ENCODE peak calls at places on chromosomes 1 and 21, in six cellular contexts. One of them, this sample, is unnamed.

GRCh38 chr1:228102791-228103620 is at the start of gene C1orf35:
- DNase-seq in KG1: peak; percentile 91
- DNase-seq in astrocyte of the spinal cord: peak; percentile 92
- DNase-seq in left cardiac atrium: peak; percentile 96
- DNase-seq in RKO: peak; percentile 94
- DNase-seq in prostate gland: peak; percentile 88
- DNase-seq in this sample: peak; percentile 96

GRCh38 chr1:193827516-193827915 is 641.1 kb upstream of the B3GALT2 start:
- DNase-seq in KG1: no peak
- DNase-seq in astrocyte of the spinal cord: no peak
- DNase-seq in left cardiac atrium: no peak
- DNase-seq in RKO: no peak
- DNase-seq in prostate gland: no peak
- DNase-seq in this sample: no peak

GRCh38 chr1:176009951-176010350 is 197.1 kb downstream of the COP1 start:
- DNase-seq in KG1: no peak
- DNase-seq in astrocyte of the spinal cord: no peak
- DNase-seq in left cardiac atrium: no peak
- DNase-seq in RKO: no peak
- DNase-seq in prostate gland: no peak
- DNase-seq in this sample: no peak

GRCh38 chr21:31298618-31299269 is 45.3 kb downstream of the TIAM1 start:
- DNase-seq in KG1: no peak
- DNase-seq in astrocyte of the spinal cord: peak; percentile 76
- DNase-seq in left cardiac atrium: no peak
- DNase-seq in RKO: no peak
- DNase-seq in prostate gland: no peak
- DNase-seq in this sample: no peak

GRCh38 chr1:111938123-111938522 is 51.3 kb downstream of the KCND3 start:
- DNase-seq in KG1: no peak
- DNase-seq in astrocyte of the spinal cord: no peak
- DNase-seq in left cardiac atrium: no peak
- DNase-seq in RKO: no peak
- DNase-seq in prostate gland: no peak
- DNase-seq in this sample: no peak

GRCh38 chr1:96992871-96993270 is 271.3 kb downstream of the PTBP2 start:
- DNase-seq in KG1: no peak
- DNase-seq in astrocyte of the spinal cord: peak; percentile 44
- DNase-seq in left cardiac atrium: no peak
- DNase-seq in RKO: no peak
- DNase-seq in prostate gland: no peak
- DNase-seq in this sample: no peak

GRCh38 chr1:180953791-180954721 is 41.4 kb downstream of the KIAA1614 start:
- DNase-seq in KG1: no peak
- DNase-seq in astrocyte of the spinal cord: peak; percentile 43
- DNase-seq in left cardiac atrium: peak; percentile 81
- DNase-seq in RKO: peak; percentile 76
- DNase-seq in prostate gland: peak; percentile 22
- DNase-seq in this sample: peak; percentile 31

GRCh38 chr1:91569411-91570104 is 68.9 kb downstream of the CDC7 start:
- DNase-seq in KG1: no peak
- DNase-seq in astrocyte of the spinal cord: peak; percentile 83
- DNase-seq in left cardiac atrium: peak; percentile 91
- DNase-seq in RKO: peak; percentile 60
- DNase-seq in prostate gland: no peak
- DNase-seq in this sample: no peak

GRCh38 chr1:96882096-96882495 is 160.5 kb downstream of the PTBP2 start:
- DNase-seq in KG1: no peak
- DNase-seq in astrocyte of the spinal cord: peak; percentile 5
- DNase-seq in left cardiac atrium: no peak
- DNase-seq in RKO: no peak
- DNase-seq in prostate gland: no peak
- DNase-seq in this sample: no peak

GRCh38 chr21:27725916-27726315 is 759.0 kb upstream of the ADAMTS5 start:
- DNase-seq in KG1: no peak
- DNase-seq in astrocyte of the spinal cord: peak; percentile 4
- DNase-seq in left cardiac atrium: no peak
- DNase-seq in RKO: no peak
- DNase-seq in prostate gland: no peak
- DNase-seq in this sample: no peak

GRCh38 chr21:41977034-41977950 is 23.5 kb upstream of the C2CD2 start:
- DNase-seq in KG1: no peak
- DNase-seq in astrocyte of the spinal cord: no peak
- DNase-seq in left cardiac atrium: no peak
- DNase-seq in RKO: no peak
- DNase-seq in prostate gland: no peak
- DNase-seq in this sample: no peak

GRCh38 chr1:242872521-242872920 is 348.0 kb upstream of the PLD5 start:
- DNase-seq in KG1: no peak
- DNase-seq in astrocyte of the spinal cord: no peak
- DNase-seq in left cardiac atrium: no peak
- DNase-seq in RKO: no peak
- DNase-seq in prostate gland: no peak
- DNase-seq in this sample: no peak

GRCh38 chr1:206766251-206766856 is 4.2 kb upstream of the IL19 start:
- DNase-seq in KG1: peak; percentile 42
- DNase-seq in astrocyte of the spinal cord: peak; percentile 95
- DNase-seq in left cardiac atrium: peak; percentile 43
- DNase-seq in RKO: no peak
- DNase-seq in prostate gland: peak; percentile 13
- DNase-seq in this sample: no peak

GRCh38 chr1:171141336-171142051 is 43.6 kb upstream of the FMO2 start:
- DNase-seq in KG1: no peak
- DNase-seq in astrocyte of the spinal cord: peak; percentile 96
- DNase-seq in left cardiac atrium: peak; percentile 52
- DNase-seq in RKO: no peak
- DNase-seq in prostate gland: no peak
- DNase-seq in this sample: no peak

GRCh38 chr1:58249371-58249728 is 297.2 kb downstream of the OMA1 start:
- DNase-seq in KG1: no peak
- DNase-seq in astrocyte of the spinal cord: no peak
- DNase-seq in left cardiac atrium: no peak
- DNase-seq in RKO: no peak
- DNase-seq in prostate gland: no peak
- DNase-seq in this sample: no peak

GRCh38 chr1:145985502-145986439 is 10.6 kb downstream of the TXNIP start:
- DNase-seq in KG1: no peak
- DNase-seq in astrocyte of the spinal cord: peak; percentile 55
- DNase-seq in left cardiac atrium: peak; percentile 56
- DNase-seq in RKO: peak; percentile 63
- DNase-seq in prostate gland: no peak
- DNase-seq in this sample: no peak

GRCh38 chr21:37965088-37965805 is 49.0 kb upstream of the KCNJ6 start:
- DNase-seq in KG1: no peak
- DNase-seq in astrocyte of the spinal cord: no peak
- DNase-seq in left cardiac atrium: no peak
- DNase-seq in RKO: no peak
- DNase-seq in prostate gland: no peak
- DNase-seq in this sample: no peak

GRCh38 chr1:212782422-212783154 is 9.0 kb downstream of the NSL1 start:
- DNase-seq in KG1: no peak
- DNase-seq in astrocyte of the spinal cord: peak; percentile 62
- DNase-seq in left cardiac atrium: no peak
- DNase-seq in RKO: peak; percentile 68
- DNase-seq in prostate gland: no peak
- DNase-seq in this sample: no peak

GRCh38 chr1:107153033-107153432 is 12.2 kb downstream of the NTNG1 start:
- DNase-seq in KG1: no peak
- DNase-seq in astrocyte of the spinal cord: peak; percentile 17
- DNase-seq in left cardiac atrium: no peak
- DNase-seq in RKO: peak; percentile 18
- DNase-seq in prostate gland: no peak
- DNase-seq in this sample: no peak

GRCh38 chr1:15386128-15386824 is 23.4 kb upstream of the EFHD2 start:
- DNase-seq in KG1: no peak
- DNase-seq in astrocyte of the spinal cord: no peak
- DNase-seq in left cardiac atrium: no peak
- DNase-seq in RKO: no peak
- DNase-seq in prostate gland: no peak
- DNase-seq in this sample: no peak

GRCh38 chr21:42469272-42469671 is 26.8 kb downstream of the RSPH1 start:
- DNase-seq in KG1: no peak
- DNase-seq in astrocyte of the spinal cord: no peak
- DNase-seq in left cardiac atrium: no peak
- DNase-seq in RKO: no peak
- DNase-seq in prostate gland: no peak
- DNase-seq in this sample: no peak

GRCh38 chr1:184033136-184033469 is 4.4 kb downstream of the COLGALT2 start:
- DNase-seq in KG1: no peak
- DNase-seq in astrocyte of the spinal cord: no peak
- DNase-seq in left cardiac atrium: no peak
- DNase-seq in RKO: no peak
- DNase-seq in prostate gland: no peak
- DNase-seq in this sample: no peak

GRCh38 chr21:34082769-34083168 is 9.4 kb downstream of the MRPS6 start:
- DNase-seq in KG1: no peak
- DNase-seq in astrocyte of the spinal cord: no peak
- DNase-seq in left cardiac atrium: no peak
- DNase-seq in RKO: no peak
- DNase-seq in prostate gland: no peak
- DNase-seq in this sample: no peak

GRCh38 chr1:25232866-25233784 is 823 bp upstream of the SYF2 start:
- DNase-seq in KG1: peak; percentile 36
- DNase-seq in astrocyte of the spinal cord: peak; percentile 84
- DNase-seq in left cardiac atrium: peak; percentile 90
- DNase-seq in RKO: peak; percentile 91
- DNase-seq in prostate gland: peak; percentile 53
- DNase-seq in this sample: peak; percentile 72

GRCh38 chr1:30809514-30810263 is 52.1 kb upstream of the LAPTM5 start:
- DNase-seq in KG1: no peak
- DNase-seq in astrocyte of the spinal cord: peak; percentile 85
- DNase-seq in left cardiac atrium: no peak
- DNase-seq in RKO: peak; percentile 59
- DNase-seq in prostate gland: no peak
- DNase-seq in this sample: no peak

GRCh38 chr21:45766055-45766454 is 122.5 kb downstream of the PCBP3 start:
- DNase-seq in KG1: no peak
- DNase-seq in astrocyte of the spinal cord: no peak
- DNase-seq in left cardiac atrium: no peak
- DNase-seq in RKO: no peak
- DNase-seq in prostate gland: no peak
- DNase-seq in this sample: no peak

GRCh38 chr1:33182452-33182851 is 609 bp upstream of the TRIM62 start:
- DNase-seq in KG1: no peak
- DNase-seq in astrocyte of the spinal cord: no peak
- DNase-seq in left cardiac atrium: no peak
- DNase-seq in RKO: no peak
- DNase-seq in prostate gland: peak; percentile 35
- DNase-seq in this sample: no peak

GRCh38 chr1:22317920-22318243 is 133.8 kb upstream of the ZBTB40 start:
- DNase-seq in KG1: no peak
- DNase-seq in astrocyte of the spinal cord: no peak
- DNase-seq in left cardiac atrium: no peak
- DNase-seq in RKO: no peak
- DNase-seq in prostate gland: no peak
- DNase-seq in this sample: no peak

GRCh38 chr1:9838946-9839345 is 15.2 kb upstream of the CLSTN1 start:
- DNase-seq in KG1: no peak
- DNase-seq in astrocyte of the spinal cord: no peak
- DNase-seq in left cardiac atrium: no peak
- DNase-seq in RKO: no peak
- DNase-seq in prostate gland: no peak
- DNase-seq in this sample: peak; percentile 7

GRCh38 chr1:93980320-93980744 is 71.1 kb upstream of the GCLM start:
- DNase-seq in KG1: no peak
- DNase-seq in astrocyte of the spinal cord: no peak
- DNase-seq in left cardiac atrium: no peak
- DNase-seq in RKO: peak; percentile 14
- DNase-seq in prostate gland: no peak
- DNase-seq in this sample: peak; percentile 45

GRCh38 chr1:27862671-27863551 is 9.4 kb upstream of the THEMIS2 start:
- DNase-seq in KG1: peak; percentile 49
- DNase-seq in astrocyte of the spinal cord: peak; percentile 96
- DNase-seq in left cardiac atrium: peak; percentile 70
- DNase-seq in RKO: peak; percentile 93
- DNase-seq in prostate gland: no peak
- DNase-seq in this sample: no peak

GRCh38 chr1:38962560-38962959 is 20.9 kb upstream of the RHBDL2 start:
- DNase-seq in KG1: no peak
- DNase-seq in astrocyte of the spinal cord: no peak
- DNase-seq in left cardiac atrium: no peak
- DNase-seq in RKO: no peak
- DNase-seq in prostate gland: no peak
- DNase-seq in this sample: no peak

GRCh38 chr21:37266515-37267221 is 466 bp downstream of the VPS26C start:
- DNase-seq in KG1: peak; percentile 40
- DNase-seq in astrocyte of the spinal cord: peak; percentile 36
- DNase-seq in left cardiac atrium: no peak
- DNase-seq in RKO: peak; percentile 40
- DNase-seq in prostate gland: no peak
- DNase-seq in this sample: peak; percentile 67

GRCh38 chr1:15110867-15111230 is 42.7 kb upstream of the TMEM51 start:
- DNase-seq in KG1: no peak
- DNase-seq in astrocyte of the spinal cord: no peak
- DNase-seq in left cardiac atrium: no peak
- DNase-seq in RKO: no peak
- DNase-seq in prostate gland: no peak
- DNase-seq in this sample: peak; percentile 53

GRCh38 chr1:198656500-198656932 is 17.7 kb downstream of the PTPRC start:
- DNase-seq in KG1: peak; percentile 55
- DNase-seq in astrocyte of the spinal cord: no peak
- DNase-seq in left cardiac atrium: peak; percentile 34
- DNase-seq in RKO: no peak
- DNase-seq in prostate gland: peak; percentile 89
- DNase-seq in this sample: no peak

GRCh38 chr1:41840592-41841246 is 78.0 kb downstream of the HIVEP3 start:
- DNase-seq in KG1: no peak
- DNase-seq in astrocyte of the spinal cord: peak; percentile 47
- DNase-seq in left cardiac atrium: peak; percentile 46
- DNase-seq in RKO: no peak
- DNase-seq in prostate gland: peak; percentile 24
- DNase-seq in this sample: no peak

GRCh38 chr21:42465008-42465878 is 30.8 kb downstream of the RSPH1 start:
- DNase-seq in KG1: peak; percentile 90
- DNase-seq in astrocyte of the spinal cord: peak; percentile 56
- DNase-seq in left cardiac atrium: no peak
- DNase-seq in RKO: no peak
- DNase-seq in prostate gland: no peak
- DNase-seq in this sample: no peak

This sample was measured in WTC11.